ENCODE peak calls at places on chromosome 4, in eight cellular contexts. Q is hippocampal formation, J is epithelial cell of esophagus, A is left cardiac atrium, V is putamen, L is mammary epithelial cell, F is H7, G is MCF 10A. C is an unnamed sample.

GRCh38 chr4:1360423-1361283 is 13.6 kb downstream of the UVSSA start:
- DNase-seq in Q (no peak), J (no peak), A (no peak), V (no peak), L (no peak), F (no peak), G (no peak), C (no peak)

GRCh38 chr4:70768301-70768948 is 46.7 kb downstream of the RUFY3 start:
- DNase-seq in Q (no peak), J (no peak), A (no peak), V (no peak), L (no peak), F (no peak), G (no peak), C (no peak)

GRCh38 chr4:141802324-141802723 is 165.9 kb downstream of the IL15 start:
- DNase-seq in Q (no peak), J (peak; percentile 4), A (no peak), V (no peak), L (no peak), F (no peak), G (peak; percentile 20), C (no peak)

GRCh38 chr4:5825642-5826041 is 67.2 kb downstream of the CRMP1 start:
- DNase-seq in Q (no peak), J (no peak), A (no peak), V (no peak), L (no peak), F (no peak), G (no peak), C (no peak)

GRCh38 chr4:126916626-126917140 is 716.1 kb upstream of the INTU start:
- DNase-seq in Q (no peak), J (peak; percentile 26), A (no peak), V (no peak), L (peak; percentile 31), F (no peak), G (peak; percentile 57), C (no peak)

GRCh38 chr4:53116959-53117358 is 248.9 kb downstream of the SCFD2 start:
- DNase-seq in Q (no peak), J (no peak), A (no peak), V (no peak), L (peak; percentile 62), F (no peak), G (no peak), C (no peak)

GRCh38 chr4:126986828-126987227 is 645.9 kb upstream of the INTU start:
- DNase-seq in Q (no peak), J (peak; percentile 65), A (no peak), V (no peak), L (peak; percentile 60), F (no peak), G (peak; percentile 3), C (no peak)

GRCh38 chr4:123396294-123397275 is at the start of gene SPRY1:
- DNase-seq in Q (peak; percentile 64), J (peak; percentile 96), A (peak; percentile 85), V (peak; percentile 83), L (peak; percentile 94), F (peak; percentile 83), G (peak; percentile 95), C (peak; percentile 63)

GRCh38 chr4:11366859-11367258 is 61.8 kb downstream of the HS3ST1 start:
- DNase-seq in Q (no peak), J (no peak), A (no peak), V (no peak), L (no peak), F (no peak), G (no peak), C (no peak)

GRCh38 chr4:24840362-24840761 is 45.0 kb downstream of the SOD3 start:
- DNase-seq in Q (no peak), J (no peak), A (no peak), V (peak; percentile 51), L (no peak), F (no peak), G (no peak), C (no peak)

GRCh38 chr4:6937201-6937600 is 27.6 kb downstream of the TBC1D14 start:
- DNase-seq in Q (no peak), J (no peak), A (no peak), V (no peak), L (no peak), F (no peak), G (no peak), C (no peak)

GRCh38 chr4:6169239-6169638 is 31.1 kb downstream of the JAKMIP1 start:
- DNase-seq in Q (no peak), J (no peak), A (no peak), V (no peak), L (no peak), F (no peak), G (no peak), C (no peak)

GRCh38 chr4:156476359-156476758 is 495.2 kb downstream of the PDGFC start:
- DNase-seq in Q (no peak), J (peak; percentile 95), A (no peak), V (no peak), L (peak; percentile 98), F (no peak), G (peak; percentile 82), C (no peak)

GRCh38 chr4:15917297-15917696 is 21.2 kb downstream of the FGFBP1 start:
- DNase-seq in Q (no peak), J (no peak), A (no peak), V (no peak), L (no peak), F (no peak), G (no peak), C (no peak)

GRCh38 chr4:94550352-94550751 is 98.6 kb downstream of the PDLIM5 start:
- DNase-seq in Q (no peak), J (no peak), A (no peak), V (no peak), L (no peak), F (no peak), G (no peak), C (no peak)

GRCh38 chr4:108345862-108346530 is 177.3 kb upstream of the LEF1 start:
- DNase-seq in Q (no peak), J (peak; percentile 23), A (no peak), V (no peak), L (peak; percentile 59), F (no peak), G (peak; percentile 18), C (no peak)

GRCh38 chr4:98480535-98480934 is 177.9 kb downstream of the TSPAN5 start:
- DNase-seq in Q (no peak), J (peak; percentile 55), A (no peak), V (no peak), L (no peak), F (no peak), G (no peak), C (no peak)

GRCh38 chr4:110119880-110120279 is 78.5 kb downstream of the ELOVL6 start:
- DNase-seq in Q (no peak), J (peak; percentile 68), A (no peak), V (no peak), L (peak; percentile 41), F (no peak), G (peak; percentile 30), C (no peak)

GRCh38 chr4:133149932-133150642 is 993 bp downstream of the PCDH10 start:
- DNase-seq in Q (no peak), J (no peak), A (no peak), V (no peak), L (no peak), F (peak; percentile 6), G (no peak), C (no peak)

GRCh38 chr4:5992171-5993062 is 25.8 kb downstream of the C4orf50 start:
- DNase-seq in Q (no peak), J (no peak), A (no peak), V (no peak), L (no peak), F (no peak), G (no peak), C (no peak)

GRCh38 chr4:89270792-89271191 is 36.8 kb downstream of the GPRIN3 start:
- DNase-seq in Q (no peak), J (no peak), A (no peak), V (no peak), L (no peak), F (no peak), G (no peak), C (no peak)

GRCh38 chr4:153151535-153152452 is 52.4 kb upstream of the TRIM2 start:
- DNase-seq in Q (peak; percentile 58), J (peak; percentile 48), A (peak; percentile 32), V (no peak), L (peak; percentile 19), F (peak; percentile 92), G (no peak), C (no peak)

GRCh38 chr4:95728145-95728544 is 111.7 kb upstream of the PDHA2 start:
- DNase-seq in Q (no peak), J (peak; percentile 71), A (peak; percentile 20), V (no peak), L (peak; percentile 86), F (no peak), G (peak; percentile 83), C (no peak)

GRCh38 chr4:39715788-39716187 is 17.9 kb downstream of the UBE2K start:
- DNase-seq in Q (no peak), J (no peak), A (no peak), V (no peak), L (no peak), F (no peak), G (no peak), C (no peak)

GRCh38 chr4:145956288-145956890 is 17.8 kb upstream of the ZNF827 start:
- DNase-seq in Q (no peak), J (peak; percentile 44), A (no peak), V (peak; percentile 9), L (peak; percentile 25), F (peak; percentile 33), G (peak; percentile 62), C (peak; percentile 27)

GRCh38 chr4:120088507-120088906 is 21.9 kb upstream of the MAD2L1 start:
- DNase-seq in Q (no peak), J (peak; percentile 7), A (no peak), V (no peak), L (no peak), F (no peak), G (no peak), C (no peak)

GRCh38 chr4:137755033-137755471 is 222.8 kb upstream of the PCDH18 start:
- DNase-seq in Q (no peak), J (peak; percentile 60), A (no peak), V (peak; percentile 25), L (peak; percentile 8), F (no peak), G (peak; percentile 15), C (no peak)

GRCh38 chr4:177220376-177220775 is 89.3 kb upstream of the NEIL3 start:
- DNase-seq in Q (no peak), J (peak; percentile 59), A (no peak), V (no peak), L (peak; percentile 20), F (no peak), G (peak; percentile 13), C (no peak)

GRCh38 chr4:142809559-142809958 is 36.5 kb downstream of the INPP4B start:
- DNase-seq in Q (no peak), J (peak; percentile 4), A (no peak), V (no peak), L (no peak), F (no peak), G (no peak), C (no peak)

GRCh38 chr4:183729430-183730328 is 70.6 kb downstream of the TRAPPC11 start:
- DNase-seq in Q (no peak), J (peak; percentile 96), A (no peak), V (no peak), L (peak; percentile 97), F (no peak), G (peak; percentile 67), C (no peak)

GRCh38 chr4:1367230-1367935 is 20.4 kb downstream of the UVSSA start:
- DNase-seq in Q (no peak), J (no peak), A (no peak), V (no peak), L (no peak), F (no peak), G (no peak), C (no peak)

GRCh38 chr4:181202249-181202648 is 1041.0 kb upstream of the TENM3 start:
- DNase-seq in Q (no peak), J (peak; percentile 14), A (no peak), V (no peak), L (no peak), F (no peak), G (no peak), C (no peak)

GRCh38 chr4:173464486-173464885 is 65.5 kb downstream of the HAND2 start:
- DNase-seq in Q (no peak), J (no peak), A (no peak), V (no peak), L (no peak), F (no peak), G (no peak), C (no peak)

GRCh38 chr4:150280081-150280950 is 202.1 kb downstream of the DCLK2 start:
- DNase-seq in Q (no peak), J (peak; percentile 91), A (no peak), V (peak; percentile 63), L (peak; percentile 96), F (no peak), G (peak; percentile 83), C (no peak)